ENCODE peak calls at places on chromosomes 2 and 18, in seven cellular contexts. Z, L, D, Q, N, K and Y are unnamed samples.

GRCh38 chr2:19900536-19901200 is 1.1 kb downstream of the TTC32 start:
- DNase-seq in L (no peak), D (no peak), Q (no peak), N (no peak), K (peak), Z (no peak), Y (no peak)

GRCh38 chr2:159904127-159904564 is 106.1 kb upstream of the CD302 start:
- DNase-seq in Z (no peak), K (no peak), N (no peak), L (no peak), Q (no peak), D (peak), Y (no peak)

GRCh38 chr2:30732876-30733275 is 74.4 kb downstream of the CAPN13 start:
- DNase-seq in L (no peak), K (no peak), D (no peak), N (no peak), Z (no peak), Q (no peak), Y (no peak)

GRCh38 chr18:62781893-62782292 is 66.6 kb downstream of the PHLPP1 start:
- DNase-seq in N (peak), Z (peak), K (no peak), L (no peak), D (no peak), Q (peak), Y (no peak)

GRCh38 chr18:12048827-12049175 is 44.8 kb upstream of the ANKRD62 start:
- DNase-seq in N (no peak), L (no peak), Z (no peak), D (no peak), K (no peak), Q (no peak), Y (no peak)

GRCh38 chr2:211437396-211437795 is 881.0 kb downstream of the CPS1 start:
- DNase-seq in Q (no peak), L (no peak), K (no peak), D (no peak), Z (no peak), N (no peak), Y (no peak)

GRCh38 chr2:16632615-16633014 is 33.0 kb downstream of the CYRIA start:
- DNase-seq in Q (no peak), D (no peak), N (no peak), K (no peak), L (no peak), Z (no peak), Y (no peak)

GRCh38 chr18:76674596-76674995 is 147.8 kb upstream of the ZNF236 start:
- DNase-seq in Z (no peak), N (no peak), K (no peak), Q (no peak), D (no peak), L (no peak), Y (no peak)

GRCh38 chr2:1097086-1097485 is 146.4 kb downstream of the SNTG2 start:
- DNase-seq in Z (no peak), K (no peak), N (no peak), D (no peak), L (no peak), Q (no peak), Y (no peak)

DNA sequence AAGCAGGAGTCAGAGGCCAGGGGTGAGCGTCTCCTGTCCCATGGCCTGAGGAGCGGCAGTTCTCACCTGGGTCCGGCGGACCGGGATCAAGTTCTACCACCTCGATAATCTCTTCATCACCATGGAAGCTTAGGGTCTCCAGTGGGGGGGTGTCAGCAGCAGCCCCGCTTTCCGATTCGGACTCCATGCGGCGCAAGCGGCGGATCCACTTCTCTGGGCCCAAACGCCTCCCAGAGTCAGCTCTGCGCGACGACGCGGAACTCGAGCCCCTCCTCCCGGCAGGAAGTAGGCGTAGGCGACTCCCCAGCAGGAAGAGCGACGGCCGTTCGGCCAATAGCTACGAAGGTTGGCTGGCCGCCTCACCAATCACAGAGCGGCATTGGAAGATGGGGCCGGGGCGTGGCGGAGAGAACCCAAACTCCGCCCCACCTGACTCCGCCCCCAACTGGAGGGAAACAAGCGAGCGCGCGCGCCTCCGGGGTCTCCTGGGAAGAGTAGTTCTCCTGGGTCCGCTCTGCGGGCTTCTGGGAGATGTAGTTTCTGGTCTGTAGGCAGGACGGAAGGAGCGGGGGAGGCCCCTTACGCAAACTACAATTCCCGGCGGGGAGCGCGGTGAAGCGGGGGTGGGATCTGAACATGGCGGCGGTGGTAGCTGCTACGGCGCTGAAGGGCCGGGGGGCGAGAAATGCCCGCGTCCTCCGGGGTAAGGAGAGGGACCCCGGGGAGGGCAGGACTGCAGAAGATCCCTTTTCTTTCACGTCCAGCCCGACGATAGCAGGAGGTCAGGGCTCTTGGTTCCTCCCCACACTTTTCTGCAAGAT is at the start of the genes AAMP and PNKD:
- DNase-seq in K (peak), L (peak), D (peak), Q (peak), N (peak), Z (peak), Y (peak)
- TF ChIP-seq POLR2A in K (peak), L (peak), D (peak), Q (peak), N (peak), Z (peak), Y (peak)

GRCh38 chr18:23924813-23925212 is 89.7 kb upstream of the TTC39C start:
- DNase-seq in K (no peak), D (no peak), L (no peak), Z (no peak), Q (no peak), N (no peak), Y (no peak)

GRCh38 chr18:23922939-23923338 is 91.6 kb upstream of the TTC39C start:
- DNase-seq in Z (no peak), Q (no peak), N (no peak), L (no peak), K (no peak), D (no peak), Y (no peak)

GRCh38 chr18:23920054-23920453 is 94.5 kb upstream of the TTC39C start:
- DNase-seq in L (no peak), Q (no peak), K (no peak), D (no peak), N (no peak), Z (no peak), Y (no peak)

GRCh38 chr18:23918395-23919032 is 96.0 kb upstream of the TTC39C start:
- DNase-seq in Q (peak), N (peak), D (no peak), Z (peak), K (peak), L (peak), Y (peak)

DNA sequence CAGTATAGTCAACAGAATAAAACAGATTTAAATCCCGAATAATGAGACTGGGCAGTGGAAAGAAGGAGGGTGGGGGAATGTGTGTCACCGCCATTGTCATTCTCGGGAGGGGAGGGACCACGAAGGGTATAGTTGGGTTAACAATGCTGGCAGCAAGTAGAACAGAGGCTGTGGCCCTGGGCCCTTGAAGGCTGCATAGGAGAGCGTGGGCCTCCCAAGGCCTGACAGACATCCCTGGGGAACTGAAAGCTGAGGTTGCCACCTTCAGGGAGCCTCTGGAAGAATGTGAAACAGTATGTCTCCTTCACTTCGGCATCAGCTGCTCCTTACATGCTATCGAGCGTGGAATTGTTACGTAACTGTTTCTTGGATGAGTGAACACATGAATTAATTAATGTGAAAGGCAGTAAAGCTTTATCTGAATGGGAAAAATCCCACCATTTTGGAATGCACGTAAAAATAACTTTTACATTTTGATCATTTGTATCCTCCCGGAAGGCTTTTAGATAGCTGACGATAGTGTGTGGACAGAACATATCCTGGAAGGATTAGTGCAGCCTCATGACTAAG is 92.8 kb upstream of the TTC39C start:
- DNase-seq in Q (no peak), N (no peak), Z (no peak), D (no peak), K (no peak), L (no peak), Y (no peak)
- TF ChIP-seq CTCF in Q (no peak), N (no peak), Z (no peak), D (no peak), K (no peak), L (no peak), Y (no peak)

GRCh38 chr2:68774569-68775271 is 40.1 kb downstream of the ARHGAP25 start:
- DNase-seq in N (peak), K (no peak), D (peak), Q (peak), Z (peak), L (peak), Y (no peak)
- H3K27ac ChIP-seq in N (peak), K (no peak), D (peak), Q (peak), Z (peak), L (peak), Y (no peak)

GRCh38 chr2:74292752-74293151 is 50.5 kb downstream of the SLC4A5 start:
- DNase-seq in K (no peak), D (no peak), L (no peak), Z (no peak), N (no peak), Q (no peak), Y (no peak)

GRCh38 chr2:74291217-74291551 is 52.0 kb downstream of the SLC4A5 start:
- DNase-seq in N (no peak), Z (no peak), K (no peak), L (no peak), Q (no peak), D (no peak), Y (no peak)

GRCh38 chr2:74291891-74292621 is 51.2 kb downstream of the SLC4A5 start:
- DNase-seq in N (no peak), Q (no peak), Z (no peak), L (no peak), D (no peak), K (no peak), Y (no peak)

GRCh38 chr2:74290066-74290465 is 53.1 kb downstream of the SLC4A5 start:
- DNase-seq in D (no peak), Z (no peak), N (no peak), Q (no peak), K (no peak), L (no peak), Y (no peak)

GRCh38 chr2:74290466-74291216 is 52.6 kb downstream of the SLC4A5 start:
- DNase-seq in Z (no peak), D (no peak), N (no peak), L (no peak), K (no peak), Q (no peak), Y (peak)
- TF ChIP-seq POLR2A in Z (no peak), D (no peak), N (no peak), L (no peak), K (no peak), Q (no peak), Y (no peak)

DNA sequence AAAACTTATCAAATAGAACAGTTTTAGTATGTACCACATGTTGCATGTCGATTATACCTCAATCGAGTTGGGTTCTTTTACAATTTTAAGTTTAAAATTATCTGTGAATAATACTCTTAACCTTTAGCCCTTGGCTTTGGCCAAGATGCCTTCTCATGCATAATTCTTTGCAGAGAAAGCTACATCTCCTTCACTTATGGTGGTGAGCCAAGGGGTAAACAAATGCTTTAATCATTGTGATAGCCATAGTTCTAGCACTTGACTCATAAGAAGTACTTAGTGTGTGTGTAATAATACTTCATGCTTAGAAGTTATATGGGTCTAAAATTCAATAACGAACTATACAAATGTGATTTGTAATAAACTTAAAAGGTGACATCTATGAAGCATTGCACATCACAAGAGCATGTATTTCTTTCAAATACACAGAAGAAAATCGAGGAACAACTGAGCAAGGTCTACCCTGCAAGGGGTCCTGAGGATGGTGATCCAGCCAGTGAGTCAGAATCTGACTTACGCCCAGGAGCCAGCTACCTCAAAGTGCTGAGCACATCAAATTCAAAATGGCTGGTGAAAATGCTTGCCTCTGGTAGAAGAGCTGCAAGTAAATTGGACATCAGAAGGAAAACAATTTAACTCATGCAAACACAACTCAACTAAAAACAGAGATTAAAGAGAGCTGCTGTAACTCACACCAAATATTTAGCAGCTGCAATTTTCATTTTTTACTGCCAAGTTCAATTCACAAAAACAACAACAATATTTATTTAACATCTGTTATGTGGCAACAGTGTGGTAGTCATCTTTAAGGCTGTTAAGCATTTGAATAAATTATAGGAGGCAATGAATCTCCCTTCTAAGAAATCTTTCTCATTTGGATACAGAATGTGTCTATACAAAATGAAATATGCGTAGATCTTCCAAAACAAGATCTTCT is 23.8 kb upstream of the TTC39C start:
- DNase-seq in D (no peak), Z (no peak), L (no peak), N (no peak), Q (no peak), K (no peak), Y (no peak)
- TF ChIP-seq CTCF in D (no peak), Z (no peak), L (no peak), N (no peak), Q (no peak), K (no peak), Y (no peak)

GRCh38 chr2:11407413-11407812 is 58.5 kb downstream of the E2F6 start:
- DNase-seq in D (no peak), L (no peak), Q (no peak), K (no peak), Z (no peak), N (no peak), Y (no peak)

GRCh38 chr2:11404381-11405073 is 60.1 kb upstream of the ROCK2 start:
- DNase-seq in D (no peak), N (no peak), L (no peak), Q (no peak), Z (no peak), K (no peak), Y (no peak)

GRCh38 chr2:11405599-11406491 is 60.1 kb downstream of the E2F6 start:
- DNase-seq in Z (no peak), K (no peak), Q (no peak), N (no peak), D (no peak), L (no peak), Y (no peak)

GRCh38 chr2:11409184-11409959 is 56.6 kb downstream of the E2F6 start:
- DNase-seq in D (no peak), Z (no peak), L (no peak), Q (no peak), K (no peak), N (no peak), Y (no peak)

GRCh38 chr2:11406492-11407381 is 59.2 kb downstream of the E2F6 start:
- DNase-seq in D (no peak), K (no peak), L (peak), N (no peak), Z (no peak), Q (peak), Y (no peak)
- H3K27ac ChIP-seq in D (peak), K (no peak), L (no peak), N (no peak), Z (peak), Q (peak), Y (no peak)

DNA sequence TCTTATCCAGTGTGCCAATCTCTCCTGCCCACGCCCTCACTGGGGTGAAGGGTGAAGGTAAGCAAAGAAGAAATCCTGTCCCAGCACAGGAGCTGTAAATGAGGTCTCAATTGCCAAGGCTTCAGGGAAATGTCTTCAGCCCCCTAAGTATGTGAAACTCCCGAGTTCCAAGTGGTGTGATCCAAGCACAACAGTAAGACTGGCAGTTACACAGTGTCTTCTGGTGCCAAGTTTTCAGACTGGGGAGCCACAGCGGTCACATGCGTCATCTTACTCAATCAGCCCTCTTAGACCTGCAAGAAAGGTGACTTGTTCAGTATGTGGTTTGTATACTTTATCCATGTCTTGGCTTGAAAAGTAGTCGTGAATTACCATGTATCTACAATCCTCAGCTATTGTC is 55.0 kb upstream of the SPRED2 start:
- DNase-seq in D (no peak), N (no peak), Z (peak), Q (no peak), L (no peak), K (no peak), Y (no peak)
- TF ChIP-seq POLR2A in D (no peak), N (no peak), Z (no peak), Q (no peak), L (no peak), K (no peak), Y (no peak)

GRCh38 chr2:237085261-237086221 is at the start of gene COPS8:
- DNase-seq in K (peak), N (peak), L (peak), Z (peak), D (peak), Q (peak), Y (peak)
- TF ChIP-seq CTCF in K (peak), N (peak), L (peak), Z (peak), D (no peak), Q (peak), Y (no peak)

GRCh38 chr2:8145385-8145784 is 536.5 kb upstream of the ID2 start:
- DNase-seq in D (no peak), N (no peak), Q (no peak), L (no peak), K (no peak), Z (no peak), Y (no peak)

GRCh38 chr2:8146329-8147048 is 535.4 kb upstream of the ID2 start:
- DNase-seq in N (no peak), K (no peak), Q (no peak), Z (no peak), D (no peak), L (no peak), Y (peak)

GRCh38 chr2:8149011-8149410 is 532.8 kb upstream of the ID2 start:
- DNase-seq in Q (no peak), D (no peak), Z (no peak), N (no peak), L (no peak), K (no peak), Y (no peak)

GRCh38 chr2:8149985-8150547 is 531.8 kb upstream of the ID2 start:
- DNase-seq in N (no peak), L (no peak), K (no peak), Q (no peak), D (no peak), Z (no peak), Y (no peak)

GRCh38 chr2:8148260-8148880 is 533.5 kb upstream of the ID2 start:
- DNase-seq in K (peak), N (no peak), L (no peak), Q (no peak), D (no peak), Z (peak), Y (no peak)
- H3K27ac ChIP-seq in K (no peak), N (no peak), L (no peak), Q (no peak), D (no peak), Z (no peak), Y (peak)

GRCh38 chr2:201784547-201784946 is 3.8 kb upstream of the ALS2 start:
- DNase-seq in D (no peak), N (no peak), L (no peak), Q (no peak), Z (no peak), K (no peak), Y (no peak)
- TF ChIP-seq POLR2A in D (no peak), N (no peak), L (no peak), Q (no peak), Z (no peak), K (no peak), Y (no peak)